ENCODE peak calls at places on chromosome 6, in eight cellular contexts. One of them, this sample, is unnamed.

GRCh38 chr6:105204331-105204730 is 24.5 kb upstream of the POPDC3 start:
- DNase-seq in left lobe of liver: no peak
- DNase-seq in mesothelial cell of epicardium: no peak
- DNase-seq in iPS-NIHi11: no peak
- DNase-seq in NCI-H1930: no peak
- DNase-seq in B cell: no peak
- DNase-seq in CD4-positive, CD25-positive, alpha-beta regulatory T cell: no peak
- DNase-seq in small intestine: no peak
- DNase-seq in this sample: no peak

GRCh38 chr6:142945071-142945445 is at the start of gene HIVEP2:
- DNase-seq in NCI-H1930: no peak
- DNase-seq in B cell: peak
- DNase-seq in left lobe of liver: peak
- DNase-seq in CD4-positive, CD25-positive, alpha-beta regulatory T cell: peak
- DNase-seq in iPS-NIHi11: peak
- DNase-seq in mesothelial cell of epicardium: peak
- DNase-seq in small intestine: peak
- DNase-seq in this sample: peak

GRCh38 chr6:132863895-132864294 is 49.5 kb downstream of the RPS12 start:
- DNase-seq in left lobe of liver: no peak
- DNase-seq in small intestine: no peak
- DNase-seq in NCI-H1930: no peak
- DNase-seq in CD4-positive, CD25-positive, alpha-beta regulatory T cell: no peak
- DNase-seq in iPS-NIHi11: no peak
- DNase-seq in B cell: no peak
- DNase-seq in mesothelial cell of epicardium: no peak
- DNase-seq in this sample: no peak

GRCh38 chr6:34709386-34709785 is 12.8 kb upstream of the ILRUN start:
- DNase-seq in left lobe of liver: peak
- DNase-seq in NCI-H1930: no peak
- DNase-seq in mesothelial cell of epicardium: no peak
- DNase-seq in B cell: no peak
- DNase-seq in CD4-positive, CD25-positive, alpha-beta regulatory T cell: no peak
- DNase-seq in small intestine: no peak
- DNase-seq in iPS-NIHi11: no peak
- DNase-seq in this sample: peak

GRCh38 chr6:89323461-89324098 is 8.5 kb upstream of the GABRR2 start:
- DNase-seq in CD4-positive, CD25-positive, alpha-beta regulatory T cell: no peak
- DNase-seq in small intestine: no peak
- DNase-seq in iPS-NIHi11: no peak
- DNase-seq in B cell: no peak
- DNase-seq in left lobe of liver: no peak
- DNase-seq in NCI-H1930: no peak
- DNase-seq in mesothelial cell of epicardium: no peak
- DNase-seq in this sample: no peak

GRCh38 chr6:4169028-4169789 is 33.8 kb upstream of the ECI2 start:
- DNase-seq in left lobe of liver: no peak
- DNase-seq in CD4-positive, CD25-positive, alpha-beta regulatory T cell: no peak
- DNase-seq in NCI-H1930: no peak
- DNase-seq in B cell: no peak
- DNase-seq in small intestine: no peak
- DNase-seq in mesothelial cell of epicardium: no peak
- DNase-seq in iPS-NIHi11: peak
- DNase-seq in this sample: no peak

GRCh38 chr6:91645811-91646210 is 1058.9 kb upstream of the MAP3K7 start:
- DNase-seq in small intestine: no peak
- DNase-seq in B cell: no peak
- DNase-seq in CD4-positive, CD25-positive, alpha-beta regulatory T cell: no peak
- DNase-seq in iPS-NIHi11: no peak
- DNase-seq in NCI-H1930: no peak
- DNase-seq in mesothelial cell of epicardium: no peak
- DNase-seq in left lobe of liver: no peak
- DNase-seq in this sample: no peak

GRCh38 chr6:165820407-165820806 is 157.4 kb upstream of the PDE10A start:
- DNase-seq in left lobe of liver: no peak
- DNase-seq in small intestine: no peak
- DNase-seq in CD4-positive, CD25-positive, alpha-beta regulatory T cell: no peak
- DNase-seq in mesothelial cell of epicardium: no peak
- DNase-seq in iPS-NIHi11: no peak
- DNase-seq in NCI-H1930: no peak
- DNase-seq in B cell: no peak
- DNase-seq in this sample: no peak

GRCh38 chr6:195861-196360 is 96.4 kb upstream of the DUSP22 start:
- DNase-seq in iPS-NIHi11: no peak
- DNase-seq in left lobe of liver: no peak
- DNase-seq in small intestine: no peak
- DNase-seq in B cell: no peak
- DNase-seq in NCI-H1930: no peak
- DNase-seq in mesothelial cell of epicardium: no peak
- DNase-seq in CD4-positive, CD25-positive, alpha-beta regulatory T cell: no peak
- DNase-seq in this sample: no peak

GRCh38 chr6:78831492-78831891 is 35.9 kb upstream of the IRAK1BP1 start:
- DNase-seq in mesothelial cell of epicardium: no peak
- DNase-seq in B cell: no peak
- DNase-seq in left lobe of liver: no peak
- DNase-seq in small intestine: peak
- DNase-seq in NCI-H1930: no peak
- DNase-seq in iPS-NIHi11: no peak
- DNase-seq in CD4-positive, CD25-positive, alpha-beta regulatory T cell: no peak
- DNase-seq in this sample: no peak

GRCh38 chr6:137013738-137014602 is 30.8 kb downstream of the IL20RA start:
- DNase-seq in NCI-H1930: no peak
- DNase-seq in CD4-positive, CD25-positive, alpha-beta regulatory T cell: no peak
- DNase-seq in left lobe of liver: no peak
- DNase-seq in small intestine: peak
- DNase-seq in B cell: no peak
- DNase-seq in iPS-NIHi11: peak
- DNase-seq in mesothelial cell of epicardium: no peak
- DNase-seq in this sample: no peak

GRCh38 chr6:149336529-149336928 is 19.0 kb downstream of the TAB2 start:
- DNase-seq in mesothelial cell of epicardium: no peak
- DNase-seq in B cell: no peak
- DNase-seq in small intestine: no peak
- DNase-seq in NCI-H1930: no peak
- DNase-seq in CD4-positive, CD25-positive, alpha-beta regulatory T cell: no peak
- DNase-seq in left lobe of liver: no peak
- DNase-seq in iPS-NIHi11: peak
- DNase-seq in this sample: no peak

GRCh38 chr6:163459536-163459935 is 45.0 kb downstream of the QKI start:
- DNase-seq in CD4-positive, CD25-positive, alpha-beta regulatory T cell: no peak
- DNase-seq in iPS-NIHi11: no peak
- DNase-seq in mesothelial cell of epicardium: no peak
- DNase-seq in NCI-H1930: no peak
- DNase-seq in B cell: no peak
- DNase-seq in left lobe of liver: no peak
- DNase-seq in small intestine: no peak
- DNase-seq in this sample: no peak

GRCh38 chr6:35048631-35049083 is 92.5 kb downstream of the TCP11 start:
- DNase-seq in small intestine: no peak
- DNase-seq in CD4-positive, CD25-positive, alpha-beta regulatory T cell: no peak
- DNase-seq in iPS-NIHi11: no peak
- DNase-seq in left lobe of liver: no peak
- DNase-seq in mesothelial cell of epicardium: peak
- DNase-seq in B cell: no peak
- DNase-seq in NCI-H1930: no peak
- DNase-seq in this sample: peak